ENCODE peak calls at places on chromosomes 5 and 9, in eight cellular contexts. H is H54, W is transverse colon, L is lower leg skin, J is uterus, O is HCT116, N is A549, X is ovary. F is an unnamed sample.

GRCh38 chr9:18260527-18260926 is 213.4 kb upstream of the ADAMTSL1 start:
- DNase-seq in H (peak; percentile 19), W (no peak), L (no peak), J (peak; percentile 27), O (no peak), N (no peak), X (no peak), F (no peak)

GRCh38 chr9:97735070-97735600 is 38.0 kb upstream of the XPA start:
- DNase-seq in H (no peak), W (no peak), L (no peak), J (no peak), O (no peak), N (no peak), X (no peak), F (no peak)

GRCh38 chr9:92253656-92254055 is 39.8 kb downstream of the IARS1 start:
- DNase-seq in H (no peak), W (no peak), L (no peak), J (no peak), O (no peak), N (no peak), X (no peak), F (no peak)

GRCh38 chr5:40681351-40682311 is 1.9 kb downstream of the PTGER4 start:
- DNase-seq in H (no peak), W (peak; percentile 45), L (no peak), J (peak; percentile 22), O (no peak), N (no peak), X (no peak), F (peak; percentile 23)

GRCh38 chr5:79853676-79854418 is 137.2 kb downstream of the MTX3 start:
- DNase-seq in H (peak; percentile 40), W (no peak), L (no peak), J (no peak), O (peak; percentile 48), N (peak; percentile 4), X (no peak), F (no peak)

GRCh38 chr9:113247640-113248039 is 26.3 kb downstream of the SLC31A1 start:
- DNase-seq in H (no peak), W (no peak), L (no peak), J (no peak), O (no peak), N (no peak), X (no peak), F (no peak)

GRCh38 chr5:82862247-82862646 is 214.9 kb downstream of the TMEM167A start:
- DNase-seq in H (no peak), W (no peak), L (no peak), J (no peak), O (no peak), N (no peak), X (no peak), F (no peak)

GRCh38 chr9:95511232-95511951 is 5.4 kb downstream of the PTCH1 start:
- DNase-seq in H (peak; percentile 92), W (peak; percentile 67), L (peak; percentile 58), J (no peak), O (no peak), N (peak; percentile 55), X (peak; percentile 69), F (no peak)

GRCh38 chr9:118961857-118962256 is 407.4 kb downstream of the BRINP1 start:
- DNase-seq in H (peak; percentile 73), W (no peak), L (no peak), J (no peak), O (no peak), N (peak; percentile 2), X (no peak), F (no peak)

GRCh38 chr5:10724799-10725507 is 36.1 kb downstream of the DAP start:
- DNase-seq in H (peak; percentile 69), W (peak; percentile 26), L (no peak), J (peak; percentile 31), O (peak; percentile 75), N (peak; percentile 83), X (no peak), F (no peak)
- TF ChIP-seq POLR2A in H (no peak), W (no peak), L (no peak), J (peak; percentile 45), O (no peak), N (no peak), X (no peak), F (no peak)

GRCh38 chr9:22357016-22357415 is 89.6 kb upstream of the DMRTA1 start:
- DNase-seq in H (no peak), W (no peak), L (no peak), J (no peak), O (no peak), N (no peak), X (no peak), F (no peak)
- TF ChIP-seq POLR2A in H (no peak), W (no peak), L (no peak), J (no peak), O (no peak), N (no peak), X (no peak), F (no peak)

GRCh38 chr5:14440598-14441401 is 140.8 kb upstream of the OTULINL start:
- DNase-seq in H (no peak), W (peak; percentile 32), L (no peak), J (peak; percentile 71), O (no peak), N (no peak), X (peak; percentile 64), F (no peak)
- TF ChIP-seq POLR2A in H (peak; percentile 3), W (peak; percentile 11), L (no peak), J (no peak), O (no peak), N (no peak), X (peak; percentile 37), F (no peak)

GRCh38 chr5:154721476-154722058 is 33.6 kb upstream of the LARP1 start:
- DNase-seq in H (no peak), W (no peak), L (no peak), J (no peak), O (no peak), N (no peak), X (no peak), F (no peak)
- TF ChIP-seq POLR2A in H (no peak), W (no peak), L (no peak), J (no peak), O (no peak), N (no peak), X (no peak), F (no peak)

DNA sequence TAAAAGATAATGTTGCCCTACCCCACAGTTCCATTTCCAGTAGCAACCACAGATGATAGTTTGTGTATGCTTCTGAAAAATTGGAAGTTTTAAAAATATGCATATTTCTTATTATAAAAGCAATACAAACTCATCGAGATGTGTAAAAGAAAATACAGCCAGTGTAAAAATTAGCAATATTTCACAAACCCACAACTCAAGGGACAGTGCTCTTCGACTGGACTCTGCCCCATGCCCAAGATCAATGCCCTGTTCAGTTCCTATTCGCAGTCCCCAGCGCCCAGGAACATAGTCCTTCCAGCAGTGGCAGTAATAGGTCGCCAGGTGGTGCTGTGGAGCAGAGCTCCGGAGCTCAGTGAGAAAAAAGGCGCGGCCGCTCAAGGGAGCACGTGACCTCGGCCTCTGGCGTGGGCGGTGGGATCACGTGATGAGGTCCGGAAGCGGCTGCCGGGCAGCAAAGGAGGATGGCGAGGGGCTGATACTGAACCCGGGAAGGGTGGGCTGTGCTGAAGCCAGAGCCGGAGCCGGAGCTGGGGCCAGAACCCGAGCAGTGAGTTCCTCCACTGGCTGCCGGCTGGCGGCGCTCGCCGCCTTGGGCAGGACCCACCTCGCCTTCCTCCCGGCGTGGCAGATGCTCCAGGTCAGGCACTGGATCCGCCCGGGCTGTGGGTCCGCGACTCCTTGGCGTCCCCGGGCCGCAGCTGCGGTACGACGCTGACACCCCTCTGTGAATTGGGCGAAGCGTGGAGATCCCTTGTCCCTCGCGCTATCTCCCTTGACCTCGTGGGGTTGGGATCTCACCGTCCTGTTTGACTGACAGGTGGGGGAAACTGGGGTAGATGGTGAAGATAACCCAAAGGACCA is at the start of gene SLC36A1:
- DNase-seq in H (peak; percentile 89), W (peak; percentile 96), L (peak; percentile 94), J (peak; percentile 95), O (peak; percentile 80), N (peak; percentile 89), X (peak; percentile 92), F (peak; percentile 77)
- TF ChIP-seq POLR2A in H (peak; percentile 70), W (peak; percentile 48), L (no peak), J (peak; percentile 30), O (peak; percentile 59), N (peak; percentile 49), X (no peak), F (peak; percentile 78)

GRCh38 chr5:179698935-179699639 is at the start of gene CANX:
- DNase-seq in H (no peak), W (no peak), L (no peak), J (no peak), O (no peak), N (no peak), X (no peak), F (no peak)

GRCh38 chr5:179697108-179697507 is 1.7 kb upstream of the CANX start:
- DNase-seq in H (no peak), W (no peak), L (no peak), J (no peak), O (no peak), N (no peak), X (no peak), F (no peak)

GRCh38 chr5:179699640-179700298 is 1.0 kb downstream of the CANX start:
- DNase-seq in H (no peak), W (peak; percentile 27), L (no peak), J (no peak), O (no peak), N (peak; percentile 29), X (no peak), F (no peak)

GRCh38 chr5:179697993-179698934 is 503 bp upstream of the CANX start:
- DNase-seq in H (peak; percentile 99), W (peak; percentile 99), L (peak; percentile 99), J (peak; percentile 99), O (peak; percentile 97), N (peak; percentile 99), X (peak; percentile 98), F (peak; percentile 97)

DNA sequence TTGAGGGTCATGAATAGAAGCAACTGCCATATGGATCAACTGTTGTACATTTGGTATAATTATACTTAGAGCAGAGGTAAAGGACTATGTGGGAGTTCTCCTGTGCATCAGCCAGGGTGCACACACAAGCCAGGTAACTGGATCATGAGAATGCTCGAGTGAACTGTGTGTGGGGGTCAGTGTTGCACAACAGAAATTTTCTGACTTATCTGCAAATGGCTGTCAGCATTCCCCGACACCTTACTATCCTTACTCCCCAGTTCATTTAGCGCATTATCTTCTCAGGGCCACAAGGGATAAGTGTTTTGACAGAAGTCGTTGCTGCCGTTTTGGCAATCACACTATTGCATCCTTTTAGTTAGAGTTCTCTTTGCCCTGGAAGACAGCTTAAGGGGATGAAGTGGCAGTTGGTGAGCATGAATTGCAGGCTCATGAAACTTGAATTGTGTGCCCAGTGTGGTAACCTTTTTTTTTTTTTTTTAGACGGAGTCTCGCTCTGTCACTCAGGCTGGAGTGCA is 1.7 kb downstream of the CANX start:
- DNase-seq in H (no peak), W (no peak), L (no peak), J (no peak), O (no peak), N (no peak), X (no peak), F (no peak)
- TF ChIP-seq POLR2A in H (no peak), W (no peak), L (no peak), J (no peak), O (no peak), N (no peak), X (no peak), F (peak; percentile 17)